ENCODE peak calls at places on chromosomes 1 and 21, in seven cellular contexts. S, B, A, F, X, O and D are unnamed samples.

GRCh38 chr1:232978091-232978634 is 27.8 kb downstream of the NTPCR start:
- DNase-seq in S (no peak), B (no peak), A (no peak), F (no peak), X (no peak), O (peak), D (peak)

GRCh38 chr1:182601416-182601786 is 2.8 kb downstream of the RGS16 start:
- DNase-seq in S (peak), B (no peak), A (peak), F (peak), X (peak), O (peak), D (peak)

GRCh38 chr1:214019499-214019898 is 31.7 kb downstream of the PROX1 start:
- DNase-seq in S (no peak), B (no peak), A (no peak), F (no peak), X (no peak), O (no peak), D (no peak)

GRCh38 chr1:108645479-108646184 is 15.3 kb downstream of the HENMT1 start:
- DNase-seq in S (no peak), B (no peak), A (peak), F (no peak), X (no peak), O (no peak), D (no peak)

GRCh38 chr1:110829955-110830553 is 42.9 kb upstream of the CD53 start:
- DNase-seq in S (peak), B (peak), A (peak), F (peak), X (peak), O (no peak), D (peak)

GRCh38 chr1:229410692-229411433 is 23.0 kb downstream of the ACTA1 start:
- DNase-seq in S (no peak), B (no peak), A (peak), F (peak), X (peak), O (peak), D (peak)

GRCh38 chr1:13950637-13951036 is 250.6 kb downstream of the PRDM2 start:
- DNase-seq in S (no peak), B (peak), A (peak), F (peak), X (peak), O (no peak), D (no peak)

GRCh38 chr1:44407430-44408180 is 2.5 kb downstream of the RNF220 start:
- DNase-seq in S (no peak), B (no peak), A (peak), F (peak), X (no peak), O (peak), D (no peak)

GRCh38 chr1:31764307-31765040 is at the start of gene ADGRB2:
- DNase-seq in S (no peak), B (no peak), A (peak), F (peak), X (peak), O (no peak), D (no peak)

GRCh38 chr1:168676029-168676812 is 52.8 kb downstream of the DPT start:
- DNase-seq in S (no peak), B (no peak), A (no peak), F (no peak), X (peak), O (no peak), D (no peak)

GRCh38 chr1:54153548-54154439 is 994 bp upstream of the CDCP2 start:
- DNase-seq in S (no peak), B (no peak), A (peak), F (peak), X (peak), O (peak), D (peak)

GRCh38 chr1:7698666-7699065 is 72.4 kb upstream of the VAMP3 start:
- DNase-seq in S (no peak), B (no peak), A (no peak), F (no peak), X (no peak), O (no peak), D (no peak)

GRCh38 chr21:39004776-39005605 is 178.3 kb downstream of the PSMG1 start:
- DNase-seq in S (no peak), B (no peak), A (no peak), F (peak), X (peak), O (peak), D (peak)

GRCh38 chr1:25110037-25110436 is 122.3 kb downstream of the SYF2 start:
- DNase-seq in S (no peak), B (no peak), A (no peak), F (no peak), X (no peak), O (no peak), D (no peak)

GRCh38 chr1:14724234-14724633 is 125.7 kb downstream of the KAZN start:
- DNase-seq in S (no peak), B (no peak), A (no peak), F (no peak), X (peak), O (no peak), D (no peak)

GRCh38 chr1:56194911-56195310 is 384.5 kb downstream of the PLPP3 start:
- DNase-seq in S (no peak), B (no peak), A (no peak), F (no peak), X (peak), O (peak), D (peak)

GRCh38 chr1:34262454-34262853 is 85.7 kb downstream of the C1orf94 start:
- DNase-seq in S (no peak), B (no peak), A (no peak), F (no peak), X (no peak), O (no peak), D (no peak)

GRCh38 chr1:34265396-34265795 is 88.7 kb downstream of the C1orf94 start:
- DNase-seq in S (no peak), B (no peak), A (no peak), F (no peak), X (no peak), O (no peak), D (no peak)

GRCh38 chr1:34263411-34263810 is 86.7 kb downstream of the C1orf94 start:
- DNase-seq in S (no peak), B (no peak), A (no peak), F (no peak), X (no peak), O (no peak), D (no peak)

GRCh38 chr1:34262023-34262422 is 85.3 kb downstream of the C1orf94 start:
- DNase-seq in S (no peak), B (no peak), A (no peak), F (no peak), X (no peak), O (no peak), D (no peak)

GRCh38 chr1:34262921-34263320 is 86.2 kb downstream of the C1orf94 start:
- DNase-seq in S (no peak), B (no peak), A (no peak), F (no peak), X (no peak), O (no peak), D (no peak)
- H2BK5ac ChIP-seq in S (no peak), B (no peak), A (no peak), F (no peak), X (no peak), O (no peak), D (no peak)

DNA sequence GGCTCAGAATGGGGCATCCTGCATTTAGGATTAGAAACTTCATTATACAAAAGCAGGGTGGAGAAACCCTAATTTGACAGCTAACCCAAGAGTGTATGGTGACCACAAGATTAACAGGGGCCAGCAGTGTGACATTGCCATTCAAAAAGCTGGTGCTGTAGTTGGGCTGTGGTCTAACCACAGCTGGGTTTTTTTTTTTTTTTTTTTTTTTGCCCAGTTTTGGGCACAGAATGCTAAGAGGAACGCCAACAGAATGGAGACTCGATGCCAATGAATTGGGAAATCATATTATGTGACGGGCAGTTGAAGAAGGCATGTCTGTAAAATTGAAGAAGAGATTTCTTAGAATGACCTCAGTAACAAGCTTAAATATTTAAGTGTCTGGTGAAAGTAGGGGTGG is 58.4 kb downstream of the NFIA start:
- DNase-seq in S (no peak), B (no peak), A (no peak), F (no peak), X (no peak), O (no peak), D (no peak)
- H2BK5ac ChIP-seq in S (no peak), B (no peak), A (no peak), F (no peak), X (no peak), O (no peak), D (no peak)

DNA sequence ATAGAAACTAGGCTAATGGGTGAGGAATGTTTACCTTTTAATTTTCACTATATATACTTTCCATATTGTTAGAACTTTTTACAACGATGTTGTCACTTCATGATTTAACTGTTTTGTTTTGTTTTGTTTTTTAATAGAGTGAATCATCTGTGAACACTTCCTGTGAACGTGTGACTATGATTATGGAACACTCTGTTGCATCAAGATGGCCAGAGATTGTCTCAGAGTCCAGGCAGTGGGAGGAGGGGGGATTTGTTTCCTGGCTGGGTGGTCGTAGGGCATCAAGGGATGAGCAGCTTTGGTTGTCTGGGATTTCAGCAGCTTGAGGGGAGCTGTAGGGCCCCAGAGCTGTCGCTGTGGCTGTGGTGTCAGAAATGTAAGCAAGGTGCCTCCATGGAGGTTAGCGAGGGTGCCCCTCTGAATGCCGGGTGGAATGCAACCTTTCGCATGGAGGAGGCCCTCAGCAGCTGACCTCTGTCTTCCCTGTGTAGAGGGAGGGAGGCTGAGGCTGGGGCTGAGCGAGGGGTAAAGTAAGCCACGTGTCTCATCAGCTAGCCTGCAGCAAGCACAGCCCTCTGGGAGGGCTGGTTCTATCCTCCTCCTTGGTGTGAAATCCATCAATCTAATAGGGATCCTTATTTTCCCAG is 21.4 kb downstream of the NEK2 start:
- DNase-seq in S (no peak), B (no peak), A (no peak), F (no peak), X (no peak), O (peak), D (peak)
- H2BK5ac ChIP-seq in S (no peak), B (no peak), A (no peak), F (no peak), X (no peak), O (no peak), D (peak)

GRCh38 chr1:198667796-198668195 is 29.0 kb downstream of the PTPRC start:
- DNase-seq in S (no peak), B (no peak), A (no peak), F (no peak), X (peak), O (no peak), D (peak)

GRCh38 chr1:198669771-198670170 is 30.9 kb downstream of the PTPRC start:
- DNase-seq in S (no peak), B (no peak), A (no peak), F (no peak), X (no peak), O (no peak), D (no peak)

GRCh38 chr1:198669023-198669698 is 30.3 kb downstream of the PTPRC start:
- DNase-seq in S (no peak), B (no peak), A (peak), F (no peak), X (peak), O (peak), D (peak)

GRCh38 chr1:198663996-198664789 is 25.4 kb downstream of the PTPRC start:
- DNase-seq in S (no peak), B (no peak), A (no peak), F (no peak), X (peak), O (no peak), D (no peak)

GRCh38 chr1:198667186-198667585 is 28.3 kb downstream of the PTPRC start:
- DNase-seq in S (no peak), B (no peak), A (no peak), F (no peak), X (peak), O (no peak), D (no peak)
- H2BK5ac ChIP-seq in S (no peak), B (no peak), A (no peak), F (no peak), X (no peak), O (no peak), D (peak)

GRCh38 chr1:114755006-114755936 is 2.5 kb downstream of the CSDE1 start:
- DNase-seq in S (no peak), B (no peak), A (no peak), F (no peak), X (no peak), O (peak), D (peak)

GRCh38 chr1:114758251-114758832 is 558 bp upstream of the CSDE1 start:
- DNase-seq in S (no peak), B (no peak), A (peak), F (no peak), X (no peak), O (peak), D (no peak)

GRCh38 chr1:114756949-114757454 is 782 bp downstream of the CSDE1 start:
- DNase-seq in S (no peak), B (no peak), A (peak), F (no peak), X (peak), O (peak), D (peak)

GRCh38 chr1:114757455-114758250 is at the start of gene CSDE1:
- DNase-seq in S (peak), B (peak), A (peak), F (peak), X (peak), O (peak), D (peak)

GRCh38 chr1:114756009-114756892 is 1.5 kb downstream of the CSDE1 start:
- DNase-seq in S (no peak), B (no peak), A (no peak), F (no peak), X (no peak), O (peak), D (peak)
- H2BK5ac ChIP-seq in S (no peak), B (peak), A (no peak), F (no peak), X (no peak), O (no peak), D (peak)